ENCODE peak calls at places on chromosomes 13 and 19, in ten cellular contexts. E is endothelial cell of umbilical vein; D is hippocampal formation; H is WTC11; M is stimulated activated CD4-positive, alpha-beta T cell treated with anti-CD3 and anti-CD28 coated beads, Interleukin-1b, Interleukin-23, amount 100 ng/mL, for 48 hours; W is amniotic stem cell; T is kidney; A is GF-D8; Z is NCI-H2029 treated with DMSO at 0.1 percent for 48 hours; G is ovary. O is an unnamed sample.

GRCh38 chr13:78298657-78299056 is 304.7 kb downstream of the POU4F1 start:
- DNase-seq in E (peak; percentile 13), D (no peak), H (no peak), M (no peak), W (no peak), T (no peak), A (no peak), Z (no peak), G (no peak), O (no peak)

GRCh38 chr13:37385248-37385647 is 213.3 kb downstream of the POSTN start:
- DNase-seq in E (no peak), D (no peak), H (no peak), M (no peak), W (no peak), T (no peak), A (no peak), Z (no peak), G (no peak), O (no peak)

GRCh38 chr19:14550201-14550754 is 20.9 kb downstream of the TECR start:
- DNase-seq in E (no peak), D (no peak), H (no peak), M (no peak), W (no peak), T (peak; percentile 82), A (no peak), Z (peak; percentile 88), G (no peak), O (no peak)

GRCh38 chr13:76383671-76384461 is 502.3 kb downstream of the KCTD12 start:
- DNase-seq in E (peak; percentile 69), D (peak; percentile 24), H (no peak), M (no peak), W (peak; percentile 58), T (no peak), A (no peak), Z (peak; percentile 0), G (no peak), O (no peak)

GRCh38 chr19:39540333-39540673 is 342 bp upstream of the EID2 start:
- DNase-seq in E (no peak), D (no peak), H (no peak), M (no peak), W (no peak), T (no peak), A (no peak), Z (no peak), G (no peak), O (no peak)

GRCh38 chr19:6494438-6495036 is 7.6 kb downstream of the TUBB4A start:
- DNase-seq in E (no peak), D (no peak), H (no peak), M (no peak), W (no peak), T (no peak), A (no peak), Z (no peak), G (no peak), O (no peak)

GRCh38 chr13:20043207-20043925 is 84.8 kb downstream of the ZMYM2 start:
- DNase-seq in E (no peak), D (no peak), H (no peak), M (no peak), W (no peak), T (no peak), A (no peak), Z (no peak), G (no peak), O (no peak)

GRCh38 chr13:46992383-46992952 is 95.6 kb upstream of the HTR2A start:
- DNase-seq in E (no peak), D (no peak), H (no peak), M (no peak), W (no peak), T (no peak), A (no peak), Z (no peak), G (no peak), O (no peak)

GRCh38 chr19:12788682-12789097 is 2.6 kb upstream of the JUNB start:
- DNase-seq in E (peak; percentile 82), D (no peak), H (peak; percentile 53), M (peak; percentile 37), W (no peak), T (peak; percentile 94), A (peak; percentile 41), Z (no peak), G (peak; percentile 86), O (no peak)

GRCh38 chr13:87035538-87035937 is 635.6 kb upstream of the SLITRK5 start:
- DNase-seq in E (no peak), D (no peak), H (no peak), M (no peak), W (no peak), T (no peak), A (no peak), Z (no peak), G (no peak), O (no peak)

GRCh38 chr19:41771410-41771809 is 16.1 kb downstream of the CEACAM6 start:
- DNase-seq in E (no peak), D (no peak), H (no peak), M (no peak), W (no peak), T (no peak), A (no peak), Z (no peak), G (no peak), O (no peak)

GRCh38 chr13:36131931-36132297 is 732 bp upstream of the DCLK1 start:
- DNase-seq in E (no peak), D (no peak), H (no peak), M (no peak), W (no peak), T (peak; percentile 71), A (no peak), Z (no peak), G (peak; percentile 23), O (no peak)

GRCh38 chr19:47885067-47885463 is 1.1 kb downstream of the SULT2A1 start:
- DNase-seq in E (no peak), D (no peak), H (no peak), M (no peak), W (no peak), T (no peak), A (no peak), Z (no peak), G (no peak), O (no peak)

GRCh38 chr19:3249408-3249807 is 24.9 kb downstream of the CELF5 start:
- DNase-seq in E (no peak), D (no peak), H (peak; percentile 66), M (peak; percentile 28), W (no peak), T (no peak), A (no peak), Z (no peak), G (no peak), O (no peak)

GRCh38 chr13:94656766-94657165 is 55.1 kb downstream of the GPR180 start:
- DNase-seq in E (peak; percentile 33), D (no peak), H (no peak), M (peak; percentile 37), W (peak; percentile 33), T (no peak), A (no peak), Z (no peak), G (no peak), O (no peak)

GRCh38 chr13:19150712-19151228 is 30.9 kb downstream of the TUBA3C start:
- DNase-seq in E (no peak), D (no peak), H (no peak), M (no peak), W (no peak), T (no peak), A (no peak), Z (no peak), G (no peak), O (no peak)

GRCh38 chr19:31641591-31641990 is 292.4 kb upstream of the TSHZ3 start:
- DNase-seq in E (no peak), D (no peak), H (no peak), M (no peak), W (no peak), T (no peak), A (no peak), Z (no peak), G (no peak), O (no peak)

GRCh38 chr13:114200673-114201005 is 21.6 kb downstream of the CFAP97D2 start:
- DNase-seq in E (no peak), D (no peak), H (no peak), M (no peak), W (no peak), T (no peak), A (no peak), Z (no peak), G (no peak), O (no peak)

GRCh38 chr19:6739884-6740588 is 556 bp downstream of the TRIP10 start:
- DNase-seq in E (peak; percentile 38), D (no peak), H (peak; percentile 51), M (peak; percentile 29), W (no peak), T (no peak), A (no peak), Z (no peak), G (no peak), O (peak; percentile 7)

GRCh38 chr19:55131421-55131820 is 14.0 kb upstream of the PPP1R12C start:
- DNase-seq in E (no peak), D (no peak), H (no peak), M (no peak), W (no peak), T (no peak), A (no peak), Z (no peak), G (no peak), O (no peak)

GRCh38 chr19:31378404-31378803 is 29.2 kb upstream of the TSHZ3 start:
- DNase-seq in E (no peak), D (no peak), H (no peak), M (no peak), W (peak; percentile 76), T (no peak), A (no peak), Z (no peak), G (peak; percentile 71), O (no peak)

GRCh38 chr13:106691251-106691650 is 123.3 kb upstream of the ARGLU1 start:
- DNase-seq in E (no peak), D (no peak), H (no peak), M (no peak), W (no peak), T (no peak), A (no peak), Z (no peak), G (no peak), O (no peak)

GRCh38 chr13:48644141-48644540 is 9.6 kb upstream of the CYSLTR2 start:
- DNase-seq in E (no peak), D (no peak), H (no peak), M (no peak), W (no peak), T (no peak), A (no peak), Z (no peak), G (no peak), O (no peak)

GRCh38 chr19:48507911-48508439 is 3.7 kb downstream of the LMTK3 start:
- DNase-seq in E (no peak), D (no peak), H (no peak), M (no peak), W (no peak), T (no peak), A (no peak), Z (no peak), G (no peak), O (no peak)

GRCh38 chr19:53903055-53903680 is 5.9 kb upstream of the CACNG7 start:
- DNase-seq in E (peak; percentile 46), D (no peak), H (peak; percentile 69), M (no peak), W (peak; percentile 40), T (peak; percentile 4), A (no peak), Z (peak; percentile 47), G (no peak), O (peak; percentile 39)

GRCh38 chr19:31610036-31610435 is 260.8 kb upstream of the TSHZ3 start:
- DNase-seq in E (no peak), D (no peak), H (no peak), M (no peak), W (no peak), T (no peak), A (no peak), Z (no peak), G (no peak), O (no peak)

O was measured in NCI-H460.